ENCODE peak calls at places on chromosome 4, in eight cellular contexts. K is foreskin keratinocyte, U is SIG-M5, L is lung, C is fibroblast of mammary gland, R is aorta, I is kidney tubule cell, P is NCI-H774. M is an unnamed sample.
A peak's percentile ranks its signal among the peaks of the same experiment; 100 is the strongest.

GRCh38 chr4:143337600-143338287 is 1.1 kb downstream of the GAB1 start:
- DNase-seq in L (peak; percentile 46), K (no peak), R (peak; percentile 69), U (no peak), P (no peak), I (peak; percentile 29), C (peak; percentile 60), M (no peak)

GRCh38 chr4:119099227-119099910 is 36.3 kb upstream of the MYOZ2 start:
- DNase-seq in L (no peak), K (no peak), C (peak; percentile 79), R (no peak), U (no peak), P (no peak), I (peak; percentile 33), M (no peak)

GRCh38 chr4:8468746-8469535 is 28.4 kb downstream of the TRMT44 start:
- DNase-seq in L (peak; percentile 73), P (no peak), I (peak; percentile 58), R (peak; percentile 76), U (no peak), K (peak; percentile 9), C (peak; percentile 62), M (peak; percentile 36)

GRCh38 chr4:168651374-168651773 is 154.5 kb downstream of the PALLD start:
- DNase-seq in U (no peak), K (no peak), R (no peak), P (no peak), C (no peak), L (no peak), I (peak; percentile 62), M (no peak)

GRCh38 chr4:67380154-67380553 is 165.1 kb downstream of the CENPC start:
- DNase-seq in I (no peak), P (no peak), U (no peak), R (no peak), C (no peak), K (no peak), L (no peak), M (no peak)

GRCh38 chr4:4217123-4217522 is 9.6 kb downstream of the OTOP1 start:
- DNase-seq in C (no peak), I (peak; percentile 26), K (peak; percentile 23), L (no peak), P (no peak), U (no peak), R (no peak), M (no peak)

GRCh38 chr4:106337916-106338315 is 21.6 kb downstream of the AIMP1 start:
- DNase-seq in K (no peak), I (no peak), P (no peak), R (no peak), L (no peak), C (no peak), U (no peak), M (no peak)

GRCh38 chr4:13968723-13969122 is 341.2 kb upstream of the BOD1L1 start:
- DNase-seq in I (peak; percentile 59), L (no peak), C (no peak), P (no peak), K (no peak), U (no peak), R (no peak), M (no peak)

GRCh38 chr4:77073981-77074865 is 1.6 kb downstream of the CCNI start:
- DNase-seq in I (peak; percentile 11), K (no peak), U (no peak), P (no peak), C (peak; percentile 33), R (no peak), L (no peak), M (no peak)

GRCh38 chr4:38948551-38948950 is 80.9 kb downstream of the FAM114A1 start:
- DNase-seq in K (peak; percentile 51), C (peak; percentile 95), I (peak; percentile 81), L (no peak), P (no peak), R (peak; percentile 58), U (no peak), M (no peak)

GRCh38 chr4:163233321-163233720 is 66.6 kb upstream of the NAF1 start:
- DNase-seq in K (no peak), C (no peak), P (no peak), L (no peak), I (no peak), R (no peak), U (no peak), M (no peak)

GRCh38 chr4:153067376-153067775 is 131.3 kb downstream of the FHDC1 start:
- DNase-seq in U (no peak), L (no peak), K (no peak), I (peak; percentile 67), C (peak; percentile 14), P (no peak), R (no peak), M (no peak)

GRCh38 chr4:4637710-4638109 is 95.9 kb upstream of the STX18 start:
- DNase-seq in P (no peak), R (no peak), C (no peak), L (no peak), I (peak; percentile 76), K (no peak), U (no peak), M (no peak)

GRCh38 chr4:147581601-147582350 is 35.4 kb upstream of the TMEM184C start:
- DNase-seq in I (no peak), L (no peak), U (no peak), C (peak; percentile 76), R (no peak), P (no peak), K (no peak), M (no peak)

GRCh38 chr4:124212835-124213640 is 499.5 kb downstream of the ANKRD50 start:
- DNase-seq in I (no peak), U (no peak), C (peak; percentile 45), P (no peak), K (no peak), R (peak; percentile 36), L (no peak), M (no peak)

GRCh38 chr4:154516320-154516719 is 24.7 kb upstream of the DCHS2 start:
- DNase-seq in P (no peak), L (no peak), I (no peak), K (no peak), U (no peak), C (no peak), R (no peak), M (no peak)

GRCh38 chr4:111639876-111640275 is 505.4 kb upstream of the FAM241A start:
- DNase-seq in I (peak; percentile 27), C (peak; percentile 61), P (no peak), L (no peak), U (no peak), R (no peak), K (peak; percentile 23), M (no peak)

GRCh38 chr4:173990126-173990878 is 293.2 kb downstream of the FBXO8 start:
- DNase-seq in K (no peak), C (peak; percentile 70), U (no peak), R (no peak), L (no peak), I (peak; percentile 5), P (no peak), M (no peak)

M was measured in HL-60.